ENCODE peak calls at places on chromosomes 12 and 14, in eight cellular contexts. Z, D, N, V, J, O, X and C are unnamed samples.

GRCh38 chr12:110338754-110339153 is 57.7 kb downstream of the ATP2A2 start:
- DNase-seq in V (no peak), Z (no peak), N (no peak), J (no peak), D (peak), X (peak), O (no peak), C (no peak)

GRCh38 chr14:104223101-104223809 is 84.9 kb downstream of the KIF26A start:
- DNase-seq in X (no peak), V (no peak), N (peak), O (no peak), J (no peak), D (no peak), Z (no peak), C (no peak)

GRCh38 chr12:109961201-109961600 is 35.0 kb downstream of the GIT2 start:
- DNase-seq in V (no peak), D (no peak), O (no peak), J (no peak), N (no peak), X (peak), Z (no peak), C (no peak)

GRCh38 chr12:88805692-88806091 is 225.4 kb upstream of the KITLG start:
- DNase-seq in N (no peak), J (no peak), V (no peak), O (no peak), D (peak), Z (peak), X (no peak), C (no peak)

GRCh38 chr12:107344035-107344808 is 250.9 kb upstream of the CRY1 start:
- DNase-seq in O (peak), Z (peak), X (peak), V (no peak), J (no peak), D (no peak), N (no peak), C (no peak)

GRCh38 chr14:95664046-95664445 is 22.2 kb upstream of the TCL1B start:
- DNase-seq in V (no peak), Z (no peak), X (no peak), D (no peak), N (peak), J (no peak), O (no peak), C (no peak)

GRCh38 chr14:105918496-105919262 is 392.3 kb downstream of the TMEM121 start:
- DNase-seq in D (no peak), O (no peak), X (no peak), Z (no peak), V (no peak), J (no peak), N (no peak), C (no peak)

GRCh38 chr12:69239922-69240624 is 704 bp downstream of the CPSF6 start:
- DNase-seq in O (peak), V (peak), X (peak), J (peak), N (peak), Z (peak), D (peak), C (peak)

GRCh38 chr12:124939428-124940142 is 25.1 kb upstream of the UBC start:
- DNase-seq in Z (peak), V (no peak), N (peak), D (peak), O (peak), X (peak), J (peak), C (peak)

GRCh38 chr12:56358836-56359532 is 923 bp downstream of the STAT2 start:
- DNase-seq in O (peak), V (peak), Z (peak), J (peak), X (peak), D (peak), N (no peak), C (peak)

GRCh38 chr14:61119006-61119405 is 138.0 kb downstream of the SLC38A6 start:
- DNase-seq in X (no peak), J (no peak), D (no peak), Z (no peak), N (no peak), V (no peak), O (no peak), C (no peak)

GRCh38 chr12:75960086-75960910 is 71.3 kb downstream of the PHLDA1 start:
- DNase-seq in N (no peak), V (no peak), O (no peak), D (no peak), X (no peak), Z (no peak), J (peak), C (no peak)

GRCh38 chr14:68616255-68616902 is 176.5 kb downstream of the ZFP36L1 start:
- DNase-seq in N (no peak), J (peak), Z (no peak), O (peak), X (peak), D (peak), V (no peak), C (peak)